ENCODE peak calls at places on chromosomes 1 and 21, in six cellular contexts. C is KBM-7; R is A673; U is Caco-2; A is ELR; Y is stimulated activated CD4-positive, alpha-beta T cell treated with anti-CD3 and anti-CD28 coated beads, Interleukin-12 subunit alpha, Interleukin-12 subunit beta, amount 100 ng/mL, for 4 hours. S is an unnamed sample.

GRCh38 chr1:164635784-164636729 is 77.1 kb downstream of the PBX1 start:
- DNase-seq in A (no peak), Y (no peak), C (no peak), U (no peak), R (peak), S (no peak)

GRCh38 chr1:181987996-181988395 is 73.5 kb downstream of the ZNF648 start:
- DNase-seq in U (no peak), Y (no peak), R (no peak), A (no peak), C (no peak), S (no peak)

GRCh38 chr21:42478504-42478903 is 17.5 kb downstream of the RSPH1 start:
- DNase-seq in Y (no peak), A (no peak), C (no peak), R (no peak), U (no peak), S (no peak)

GRCh38 chr1:185789846-185790735 is 55.9 kb downstream of the HMCN1 start:
- DNase-seq in Y (no peak), U (no peak), A (no peak), C (no peak), R (peak), S (no peak)

GRCh38 chr1:41843378-41843777 is 75.3 kb downstream of the HIVEP3 start:
- DNase-seq in C (no peak), R (no peak), Y (no peak), U (no peak), A (peak), S (no peak)

GRCh38 chr1:11858158-11858557 is 587 bp downstream of the NPPB start:
- DNase-seq in A (no peak), U (no peak), Y (no peak), C (no peak), R (no peak), S (no peak)

GRCh38 chr1:3671371-3672180 is 19.3 kb downstream of the TP73 start:
- DNase-seq in R (no peak), A (peak), Y (no peak), C (no peak), U (no peak), S (no peak)

GRCh38 chr1:43546388-43547100 is 15.9 kb downstream of the PTPRF start:
- DNase-seq in Y (no peak), C (no peak), A (no peak), U (no peak), R (no peak), S (no peak)

GRCh38 chr1:171251741-171252300 is 3.5 kb downstream of the FMO1 start:
- DNase-seq in Y (no peak), C (peak), R (peak), U (peak), A (peak), S (no peak)

GRCh38 chr21:35350965-35351364 is 301.9 kb upstream of the RUNX1 start:
- DNase-seq in Y (no peak), A (peak), U (no peak), C (no peak), R (no peak), S (no peak)

GRCh38 chr1:30759718-30760281 is 2.2 kb upstream of the LAPTM5 start:
- DNase-seq in A (no peak), Y (no peak), U (no peak), C (no peak), R (no peak), S (no peak)

GRCh38 chr21:30216041-30216723 is at the start of gene CLDN8:
- DNase-seq in U (peak), A (no peak), R (no peak), C (no peak), Y (no peak), S (no peak)

GRCh38 chr1:45187735-45188134 is 18.7 kb downstream of the ZSWIM5 start:
- DNase-seq in C (no peak), A (peak), U (no peak), R (no peak), Y (no peak), S (no peak)

GRCh38 chr1:114033219-114033706 is 54.0 kb downstream of the OLFML3 start:
- DNase-seq in Y (no peak), A (peak), C (peak), R (peak), U (no peak), S (no peak)

GRCh38 chr1:11338351-11338809 is 65.4 kb downstream of the UBIAD1 start:
- DNase-seq in C (no peak), Y (no peak), U (no peak), R (no peak), A (no peak), S (no peak)

GRCh38 chr1:216542741-216543140 is 119.5 kb upstream of the USH2A start:
- DNase-seq in C (no peak), U (no peak), R (no peak), A (no peak), Y (no peak), S (no peak)

GRCh38 chr1:57874426-57874825 is 450.6 kb upstream of the DAB1 start:
- DNase-seq in Y (no peak), R (no peak), U (peak), C (no peak), A (no peak), S (peak)

GRCh38 chr1:3902111-3902511 is 2.0 kb upstream of the C1orf174 start:
- DNase-seq in Y (no peak), R (no peak), A (no peak), C (no peak), U (no peak), S (no peak)

GRCh38 chr1:212030936-212031528 is 4.3 kb downstream of the INTS7 start:
- DNase-seq in Y (no peak), R (peak), C (no peak), U (no peak), A (peak), S (no peak)

GRCh38 chr1:3707298-3707938 is 44.8 kb upstream of the CCDC27 start:
- DNase-seq in U (no peak), Y (no peak), R (no peak), A (no peak), C (no peak), S (no peak)

GRCh38 chr1:211621471-211622198 is 42.7 kb upstream of the SLC30A1 start:
- DNase-seq in C (no peak), Y (no peak), U (no peak), A (no peak), R (no peak), S (no peak)

GRCh38 chr1:241266121-241266520 is 90.9 kb downstream of the RGS7 start:
- DNase-seq in C (no peak), A (peak), R (no peak), U (no peak), Y (no peak), S (no peak)

GRCh38 chr21:25214676-25215075 is 392.6 kb downstream of the MRPL39 start:
- DNase-seq in A (no peak), R (no peak), Y (no peak), C (no peak), U (no peak), S (no peak)

GRCh38 chr1:216310776-216311175 is 112.5 kb downstream of the USH2A start:
- DNase-seq in U (peak), A (peak), R (peak), Y (no peak), C (peak), S (peak)

GRCh38 chr1:212782422-212783154 is 9.0 kb downstream of the NSL1 start:
- DNase-seq in R (peak), U (no peak), A (peak), Y (no peak), C (peak), S (no peak)

GRCh38 chr1:245605480-245606156 is 450.8 kb downstream of the KIF26B start:
- DNase-seq in C (no peak), A (peak), R (peak), Y (no peak), U (no peak), S (no peak)

GRCh38 chr1:232669981-232670763 is 40.2 kb upstream of the SIPA1L2 start:
- DNase-seq in A (peak), R (no peak), Y (no peak), C (no peak), U (no peak), S (no peak)

GRCh38 chr1:85579619-85580018 is 942 bp upstream of the CCN1 start:
- DNase-seq in U (no peak), C (no peak), Y (no peak), R (no peak), A (peak), S (no peak)

GRCh38 chr1:85321237-85321964 is 45.0 kb upstream of the BCL10 start:
- DNase-seq in U (no peak), C (peak), R (no peak), Y (no peak), A (peak), S (no peak)

GRCh38 chr1:22611530-22611947 is 24.9 kb upstream of the C1QA start:
- DNase-seq in R (peak), Y (no peak), C (peak), U (peak), A (peak), S (peak)